ENCODE peak calls at places on chromosomes 6 and 20, in seven cellular contexts. X is stimulated activated CD4-positive, alpha-beta T cell treated with anti-CD3 and anti-CD28 coated beads, Interleukin-4, amount 100 ng/mL, for 48 hours; R is myocyte; G is HS-5; H is NCI-H748 treated with DMSO at 0.1 percent for 48 hours; A is AG10803; Q is T-helper 2 cell. Y is an unnamed sample.

GRCh38 chr20:61682114-61682997 is 383.3 kb downstream of the TAF4 start:
- DNase-seq in X (no peak), R (no peak), G (no peak), H (no peak), A (peak), Q (no peak), Y (no peak)

GRCh38 chr20:62243906-62244515 is 5.7 kb downstream of the OSBPL2 start:
- DNase-seq in X (no peak), R (no peak), G (no peak), H (no peak), A (no peak), Q (no peak), Y (no peak)

GRCh38 chr6:26087284-26088115 is at the start of gene HFE:
- DNase-seq in X (no peak), R (peak), G (no peak), H (no peak), A (peak), Q (peak), Y (peak)

GRCh38 chr6:41334482-41335023 is 855 bp upstream of the NCR2 start:
- DNase-seq in X (no peak), R (no peak), G (no peak), H (no peak), A (no peak), Q (no peak), Y (no peak)

GRCh38 chr20:50915424-50915823 is 15.8 kb downstream of the ADNP start:
- DNase-seq in X (no peak), R (no peak), G (peak), H (no peak), A (peak), Q (no peak), Y (no peak)

GRCh38 chr6:169861431-169862045 is 110.1 kb downstream of the ERMARD start:
- DNase-seq in X (no peak), R (no peak), G (no peak), H (no peak), A (no peak), Q (no peak), Y (no peak)

GRCh38 chr20:10637563-10637962 is 36.2 kb downstream of the JAG1 start:
- DNase-seq in X (no peak), R (no peak), G (no peak), H (peak), A (no peak), Q (no peak), Y (no peak)

GRCh38 chr6:139369568-139370046 is 4.8 kb downstream of the CITED2 start:
- DNase-seq in X (no peak), R (peak), G (no peak), H (peak), A (peak), Q (peak), Y (no peak)

GRCh38 chr6:85676086-85676729 is 33.5 kb upstream of the SYNCRIP start:
- DNase-seq in X (no peak), R (peak), G (no peak), H (no peak), A (peak), Q (no peak), Y (no peak)

GRCh38 chr6:144606041-144606440 is 320.9 kb downstream of the UTRN start:
- DNase-seq in X (no peak), R (no peak), G (no peak), H (no peak), A (no peak), Q (no peak), Y (no peak)

GRCh38 chr20:61693055-61693600 is 372.6 kb downstream of the TAF4 start:
- DNase-seq in X (no peak), R (no peak), G (no peak), H (no peak), A (no peak), Q (no peak), Y (no peak)

GRCh38 chr6:33987531-33988021 is 158.3 kb downstream of the GRM4 start:
- DNase-seq in X (no peak), R (peak), G (no peak), H (peak), A (no peak), Q (no peak), Y (no peak)

GRCh38 chr6:5659467-5659866 is 347.3 kb downstream of the NRN1 start:
- DNase-seq in X (no peak), R (no peak), G (no peak), H (no peak), A (no peak), Q (no peak), Y (no peak)

GRCh38 chr6:154791561-154792317 is 58.5 kb downstream of the SCAF8 start:
- DNase-seq in X (no peak), R (no peak), G (no peak), H (no peak), A (peak), Q (no peak), Y (no peak)

GRCh38 chr20:34246126-34246626 is 5.0 kb downstream of the ASIP start:
- DNase-seq in X (no peak), R (no peak), G (no peak), H (no peak), A (peak), Q (no peak), Y (no peak)

GRCh38 chr20:16518068-16518783 is 55.0 kb downstream of the KIF16B start:
- DNase-seq in X (no peak), R (peak), G (no peak), H (peak), A (peak), Q (no peak), Y (no peak)

GRCh38 chr6:132135409-132135808 is 184.2 kb upstream of the CCN2 start:
- DNase-seq in X (no peak), R (no peak), G (no peak), H (no peak), A (no peak), Q (no peak), Y (no peak)

GRCh38 chr6:111119550-111120329 is 32.4 kb downstream of the SLC16A10 start:
- DNase-seq in X (no peak), R (peak), G (no peak), H (no peak), A (no peak), Q (no peak), Y (no peak)

GRCh38 chr6:25005010-25005409 is 69.2 kb upstream of the RIPOR2 start:
- DNase-seq in X (no peak), R (no peak), G (no peak), H (no peak), A (no peak), Q (no peak), Y (no peak)

GRCh38 chr6:156777866-156778614 is 862 bp downstream of the ARID1B start:
- DNase-seq in X (peak), R (peak), G (no peak), H (no peak), A (peak), Q (peak), Y (peak)

GRCh38 chr6:90885611-90886056 is 298.8 kb upstream of the MAP3K7 start:
- DNase-seq in X (no peak), R (no peak), G (no peak), H (no peak), A (no peak), Q (no peak), Y (no peak)

GRCh38 chr6:159691963-159692287 is 1.1 kb downstream of the SOD2 start:
- DNase-seq in X (no peak), R (no peak), G (no peak), H (no peak), A (no peak), Q (no peak), Y (no peak)

GRCh38 chr20:20084296-20084752 is 32.0 kb downstream of the CFAP61 start:
- DNase-seq in X (no peak), R (peak), G (no peak), H (no peak), A (no peak), Q (no peak), Y (no peak)

GRCh38 chr6:137044366-137045220 is at the start of gene IL20RA:
- DNase-seq in X (no peak), R (no peak), G (no peak), H (no peak), A (no peak), Q (peak), Y (no peak)

GRCh38 chr6:38239719-38240451 is 399.8 kb downstream of the BTBD9 start:
- DNase-seq in X (no peak), R (peak), G (peak), H (peak), A (peak), Q (no peak), Y (no peak)

GRCh38 chr6:7215798-7216231 is 97.2 kb downstream of the SSR1 start:
- DNase-seq in X (no peak), R (peak), G (no peak), H (no peak), A (no peak), Q (no peak), Y (no peak)

GRCh38 chr6:121612916-121613315 is 177.5 kb downstream of the GJA1 start:
- DNase-seq in X (no peak), R (no peak), G (no peak), H (no peak), A (no peak), Q (no peak), Y (no peak)

GRCh38 chr20:35607003-35607735 is 8.5 kb upstream of the SPAG4 start:
- DNase-seq in X (no peak), R (no peak), G (no peak), H (no peak), A (no peak), Q (no peak), Y (no peak)

GRCh38 chr20:9966966-9967365 is 67.8 kb upstream of the ANKEF1 start:
- DNase-seq in X (no peak), R (peak), G (no peak), H (peak), A (peak), Q (no peak), Y (no peak)

GRCh38 chr6:110811187-110811586 is 4.1 kb downstream of the CDK19 start:
- DNase-seq in X (no peak), R (no peak), G (no peak), H (no peak), A (no peak), Q (no peak), Y (no peak)

GRCh38 chr6:100209323-100210137 is 215.5 kb upstream of the MCHR2 start:
- DNase-seq in X (no peak), R (peak), G (no peak), H (no peak), A (no peak), Q (no peak), Y (no peak)

GRCh38 chr6:52610745-52611355 is 34.0 kb upstream of the TRAM2 start:
- DNase-seq in X (no peak), R (no peak), G (peak), H (no peak), A (peak), Q (no peak), Y (no peak)

GRCh38 chr6:99467509-99468106 is 42.5 kb upstream of the PNISR start:
- DNase-seq in X (no peak), R (peak), G (no peak), H (peak), A (peak), Q (no peak), Y (no peak)

GRCh38 chr6:134373282-134373922 is 55.5 kb upstream of the SGK1 start:
- DNase-seq in X (no peak), R (peak), G (no peak), H (no peak), A (peak), Q (no peak), Y (no peak)